ENCODE peak calls at places on chromosome 19, in five cellular contexts. A is Right ventricle myocardium inferior; Y is amygdala; P is activated CD4-positive, alpha-beta T cell treated with anti-CD3 and anti-CD28 coated beads for 1 hour; C is NCI-H1092 treated with DMSO at 0.1 percent for 48 hours. F is an unnamed sample.

GRCh38 chr19:12000152-12000981 is 35.1 kb downstream of the ZNF433 start:
- DNase-seq in A (no peak), Y (no peak), P (no peak), C (no peak), F (no peak)

GRCh38 chr19:2607712-2608601 is 94.5 kb downstream of the GNG7 start:
- DNase-seq in A (peak), Y (no peak), P (peak), C (no peak), F (no peak)

GRCh38 chr19:46542428-46543230 is 47.0 kb upstream of the PNMA8B start:
- DNase-seq in A (peak), Y (peak), P (peak), C (peak), F (peak)

GRCh38 chr19:3034194-3034844 is 5.2 kb upstream of the TLE2 start:
- DNase-seq in A (peak), Y (no peak), P (no peak), C (peak), F (no peak)

GRCh38 chr19:16367269-16367683 is 42.6 kb downstream of the KLF2 start:
- DNase-seq in A (no peak), Y (no peak), P (no peak), C (no peak), F (no peak)

GRCh38 chr19:46303702-46304397 is 7.0 kb downstream of the HIF3A start:
- DNase-seq in A (peak), Y (no peak), P (no peak), C (no peak), F (peak)

GRCh38 chr19:39409207-39409885 is 2.7 kb downstream of the ZFP36 start:
- DNase-seq in A (peak), Y (peak), P (peak), C (peak), F (peak)

GRCh38 chr19:50555447-50556235 is 12.6 kb downstream of the LRRC4B start:
- DNase-seq in A (no peak), Y (no peak), P (no peak), C (no peak), F (no peak)

GRCh38 chr19:2333027-2333806 is 4.7 kb downstream of the SPPL2B start:
- DNase-seq in A (peak), Y (no peak), P (no peak), C (peak), F (no peak)

GRCh38 chr19:18089726-18090125 is 3.0 kb upstream of the IL12RB1 start:
- DNase-seq in A (no peak), Y (peak), P (no peak), C (no peak), F (no peak)

F was measured in ureter.